ENCODE peak calls at places on chromosomes 1 and 21, in five cellular contexts. Y, D, Q, X and G are unnamed samples.

GRCh38 chr1:27398405-27399149 is 6.2 kb downstream of the GPR3 start:
- DNase-seq in Y (no peak), D (no peak), Q (no peak), X (no peak), G (no peak)

GRCh38 chr1:175126347-175126746 is 58.7 kb downstream of the TNN start:
- DNase-seq in Y (no peak), D (no peak), Q (no peak), X (peak), G (no peak)

GRCh38 chr21:44940116-44940631 is 345 bp downstream of the SLX9 start:
- DNase-seq in Y (no peak), D (no peak), Q (peak), X (no peak), G (no peak)

GRCh38 chr1:91402023-91402422 is 2.6 kb downstream of the HFM1 start:
- DNase-seq in Y (no peak), D (peak), Q (peak), X (no peak), G (peak)

GRCh38 chr1:42962641-42963377 is 4.1 kb upstream of the SLC2A1 start:
- DNase-seq in Y (no peak), D (no peak), Q (no peak), X (peak), G (no peak)

GRCh38 chr1:25766721-25767436 is 33.1 kb upstream of the SELENON start:
- DNase-seq in Y (peak), D (no peak), Q (no peak), X (no peak), G (no peak)

GRCh38 chr1:202106340-202107284 is 16.1 kb upstream of the GPR37L1 start:
- DNase-seq in Y (no peak), D (no peak), Q (no peak), X (no peak), G (no peak)

GRCh38 chr1:76336951-76337371 is 262.4 kb downstream of the ST6GALNAC3 start:
- DNase-seq in Y (peak), D (no peak), Q (peak), X (no peak), G (no peak)

GRCh38 chr1:22143586-22144033 is 713 bp upstream of the WNT4 start:
- DNase-seq in Y (no peak), D (no peak), Q (no peak), X (no peak), G (no peak)

GRCh38 chr1:99737016-99737415 is 29.4 kb downstream of the FRRS1 start:
- DNase-seq in Y (no peak), D (peak), Q (peak), X (no peak), G (no peak)

GRCh38 chr1:16464917-16465625 is 24.5 kb downstream of the NECAP2 start:
- DNase-seq in Y (peak), D (no peak), Q (no peak), X (no peak), G (no peak)

GRCh38 chr1:156498447-156499193 is 2.0 kb downstream of the MEF2D start:
- DNase-seq in Y (peak), D (no peak), Q (peak), X (no peak), G (no peak)

GRCh38 chr1:64743954-64744491 is 852 bp upstream of the RAVER2 start:
- DNase-seq in Y (no peak), D (no peak), Q (no peak), X (no peak), G (no peak)

GRCh38 chr21:37087188-37087587 is 14.1 kb downstream of the TTC3 start:
- DNase-seq in Y (no peak), D (no peak), Q (no peak), X (no peak), G (no peak)

GRCh38 chr1:155910621-155911121 is 478 bp downstream of the RIT1 start:
- DNase-seq in Y (no peak), D (peak), Q (peak), X (peak), G (peak)

GRCh38 chr1:235735630-235736029 is 86.0 kb upstream of the GNG4 start:
- DNase-seq in Y (no peak), D (no peak), Q (no peak), X (no peak), G (no peak)

GRCh38 chr1:14723401-14723800 is 124.9 kb downstream of the KAZN start:
- DNase-seq in Y (no peak), D (no peak), Q (no peak), X (no peak), G (no peak)

GRCh38 chr21:25664462-25665070 is 25.5 kb downstream of the JAM2 start:
- DNase-seq in Y (no peak), D (no peak), Q (no peak), X (no peak), G (no peak)

GRCh38 chr1:54245501-54245900 is 45.5 kb downstream of the MRPL37 start:
- DNase-seq in Y (peak), D (no peak), Q (no peak), X (no peak), G (no peak)

GRCh38 chr1:214506972-214507431 is 44.4 kb downstream of the PTPN14 start:
- DNase-seq in Y (no peak), D (no peak), Q (no peak), X (no peak), G (no peak)

GRCh38 chr1:157968503-157968902 is 24.9 kb upstream of the KIRREL1 start:
- DNase-seq in Y (peak), D (no peak), Q (no peak), X (no peak), G (no peak)

GRCh38 chr21:44443291-44443890 is 11.9 kb upstream of the LRRC3 start:
- DNase-seq in Y (peak), D (no peak), Q (no peak), X (peak), G (no peak)

GRCh38 chr1:246753670-246754535 is 29.7 kb downstream of the SCCPDH start:
- DNase-seq in Y (peak), D (peak), Q (peak), X (peak), G (peak)
- TF ChIP-seq CTCF in Y (peak), D (peak), Q (peak), X (no peak), G (peak)

GRCh38 chr1:2039251-2039650 is 11.0 kb upstream of the PRKCZ start:
- DNase-seq in Y (no peak), D (no peak), Q (no peak), X (no peak), G (no peak)

GRCh38 chr1:2041305-2041704 is 8.9 kb upstream of the PRKCZ start:
- DNase-seq in Y (no peak), D (no peak), Q (no peak), X (no peak), G (no peak)

GRCh38 chr1:2038229-2038628 is 12.0 kb upstream of the PRKCZ start:
- DNase-seq in Y (no peak), D (no peak), Q (no peak), X (no peak), G (no peak)

GRCh38 chr1:2036287-2036686 is 13.9 kb upstream of the PRKCZ start:
- DNase-seq in Y (no peak), D (no peak), Q (no peak), X (no peak), G (no peak)

DNA sequence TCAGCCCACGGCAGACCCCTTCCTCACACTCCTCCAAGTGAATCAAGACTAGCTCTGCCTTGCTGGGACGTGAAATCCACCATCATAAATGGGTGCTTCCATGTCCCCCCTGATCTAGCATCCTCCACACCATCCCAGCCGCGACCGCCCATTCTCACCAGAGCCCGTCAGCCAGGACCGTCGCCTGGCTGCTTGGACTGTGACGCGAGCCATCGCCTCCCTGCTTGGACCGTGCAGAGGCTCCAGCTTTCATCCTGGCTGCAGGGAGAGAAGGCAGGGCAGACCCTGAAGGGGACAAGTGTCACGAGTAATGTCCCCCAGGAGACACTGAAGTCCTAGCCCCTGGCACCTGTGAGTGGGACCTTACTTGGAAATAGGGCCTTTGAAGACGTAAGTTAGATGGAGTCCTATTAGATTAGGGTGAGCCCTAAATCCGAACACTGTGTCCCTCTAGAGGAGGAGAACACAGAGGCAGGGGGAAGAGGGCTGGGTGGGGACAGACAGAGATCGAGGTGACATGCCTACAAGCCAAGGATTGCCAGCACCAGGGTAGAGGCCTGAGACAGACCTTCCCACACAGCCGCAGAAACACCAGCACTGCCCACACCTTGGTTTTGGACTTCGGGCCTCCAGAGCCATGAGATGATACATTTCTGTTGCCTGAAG is 12.8 kb upstream of the PRKCZ start:
- DNase-seq in Y (no peak), D (no peak), Q (no peak), X (no peak), G (no peak)
- TF ChIP-seq CTCF in Y (no peak), D (no peak), Q (no peak), X (no peak), G (no peak)

DNA sequence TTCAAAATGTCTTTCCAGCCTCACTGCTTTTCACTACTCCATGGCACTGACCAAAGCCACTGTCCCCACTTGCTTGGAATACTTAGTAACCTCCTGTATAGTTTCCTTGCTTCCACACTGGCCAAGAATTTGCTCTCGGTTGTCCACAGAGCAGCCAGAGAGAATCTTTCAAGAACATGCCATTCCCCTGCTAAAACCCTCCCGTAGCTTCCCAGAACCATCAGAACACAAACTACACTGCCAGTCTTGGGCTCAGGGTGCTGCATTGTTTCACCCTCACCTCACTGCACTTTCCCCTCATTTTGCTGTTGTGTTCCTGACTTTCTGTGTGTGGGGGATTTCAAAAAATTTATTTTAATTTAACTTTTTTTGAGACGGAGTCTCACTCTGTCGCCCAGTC is 25.5 kb upstream of the ERRFI1 start:
- DNase-seq in Y (no peak), D (no peak), Q (no peak), X (no peak), G (no peak)
- TF ChIP-seq CTCF in Y (no peak), D (no peak), Q (no peak), X (no peak), G (no peak)

GRCh38 chr1:28648493-28649238 is at the start of gene RNU11:
- DNase-seq in Y (peak), D (peak), Q (peak), X (peak), G (peak)
- TF ChIP-seq CTCF in Y (no peak), D (no peak), Q (peak), X (no peak), G (no peak)

GRCh38 chr1:153827168-153827964 is 52.2 kb downstream of the SLC27A3 start:
- DNase-seq in Y (no peak), D (peak), Q (no peak), X (no peak), G (peak)
- TF ChIP-seq CTCF in Y (no peak), D (no peak), Q (peak), X (no peak), G (no peak)

GRCh38 chr21:17925900-17926299 is 106.7 kb upstream of the C21orf91 start:
- DNase-seq in Y (no peak), D (peak), Q (peak), X (no peak), G (no peak)
- TF ChIP-seq CTCF in Y (peak), D (peak), Q (peak), X (no peak), G (peak)